ENCODE peak calls at places on chromosomes 2 and 18, in nine cellular contexts. One of them, this sample, is unnamed.

GRCh38 chr2:120227111-120227991 is 4.2 kb upstream of the TMEM185B start:
- DNase-seq in adrenal gland: peak; percentile 55
- DNase-seq in activated CD4-positive, alpha-beta T cell treated with anti-CD3 and anti-CD28 coated beads for 36 hours: peak; percentile 69
- DNase-seq in GM23338: no peak
- DNase-seq in cardiac muscle cell: no peak
- DNase-seq in neural crest cell: no peak
- DNase-seq in myocyte: no peak
- DNase-seq in midbrain: no peak
- DNase-seq in NCI-H1092 treated with DMSO at 0.1 percent for 48 hours: no peak
- DNase-seq in this sample: no peak

GRCh38 chr2:127455566-127456493 is 37.6 kb downstream of the PROC start:
- DNase-seq in NCI-H1092 treated with DMSO at 0.1 percent for 48 hours: no peak
- DNase-seq in cardiac muscle cell: no peak
- DNase-seq in activated CD4-positive, alpha-beta T cell treated with anti-CD3 and anti-CD28 coated beads for 36 hours: peak; percentile 15
- DNase-seq in myocyte: peak; percentile 57
- DNase-seq in midbrain: no peak
- DNase-seq in neural crest cell: no peak
- DNase-seq in adrenal gland: no peak
- DNase-seq in GM23338: peak; percentile 71
- DNase-seq in this sample: no peak

GRCh38 chr2:191247381-191248057 is 2.3 kb downstream of the MYO1B start:
- DNase-seq in adrenal gland: no peak
- DNase-seq in activated CD4-positive, alpha-beta T cell treated with anti-CD3 and anti-CD28 coated beads for 36 hours: no peak
- DNase-seq in GM23338: peak; percentile 21
- DNase-seq in midbrain: no peak
- DNase-seq in myocyte: peak; percentile 82
- DNase-seq in NCI-H1092 treated with DMSO at 0.1 percent for 48 hours: no peak
- DNase-seq in cardiac muscle cell: peak; percentile 90
- DNase-seq in neural crest cell: no peak
- DNase-seq in this sample: no peak

GRCh38 chr2:135768863-135769262 is 27.2 kb downstream of the UBXN4 start:
- DNase-seq in NCI-H1092 treated with DMSO at 0.1 percent for 48 hours: no peak
- DNase-seq in activated CD4-positive, alpha-beta T cell treated with anti-CD3 and anti-CD28 coated beads for 36 hours: no peak
- DNase-seq in midbrain: no peak
- DNase-seq in GM23338: no peak
- DNase-seq in adrenal gland: no peak
- DNase-seq in neural crest cell: no peak
- DNase-seq in myocyte: no peak
- DNase-seq in cardiac muscle cell: no peak
- DNase-seq in this sample: no peak

GRCh38 chr2:236932711-236933300 is 152.9 kb upstream of the COPS8 start:
- DNase-seq in neural crest cell: no peak
- DNase-seq in adrenal gland: no peak
- DNase-seq in activated CD4-positive, alpha-beta T cell treated with anti-CD3 and anti-CD28 coated beads for 36 hours: no peak
- DNase-seq in NCI-H1092 treated with DMSO at 0.1 percent for 48 hours: no peak
- DNase-seq in midbrain: no peak
- DNase-seq in cardiac muscle cell: no peak
- DNase-seq in myocyte: no peak
- DNase-seq in GM23338: no peak
- DNase-seq in this sample: no peak

GRCh38 chr2:127085260-127085666 is 21.7 kb downstream of the BIN1 start:
- DNase-seq in neural crest cell: no peak
- DNase-seq in NCI-H1092 treated with DMSO at 0.1 percent for 48 hours: no peak
- DNase-seq in GM23338: no peak
- DNase-seq in myocyte: peak; percentile 87
- DNase-seq in cardiac muscle cell: peak; percentile 65
- DNase-seq in activated CD4-positive, alpha-beta T cell treated with anti-CD3 and anti-CD28 coated beads for 36 hours: peak; percentile 58
- DNase-seq in midbrain: no peak
- DNase-seq in adrenal gland: peak; percentile 38
- DNase-seq in this sample: no peak

GRCh38 chr2:105317937-105318336 is 11.6 kb downstream of the TGFBRAP1 start:
- DNase-seq in NCI-H1092 treated with DMSO at 0.1 percent for 48 hours: no peak
- DNase-seq in neural crest cell: no peak
- DNase-seq in GM23338: no peak
- DNase-seq in cardiac muscle cell: no peak
- DNase-seq in adrenal gland: no peak
- DNase-seq in myocyte: no peak
- DNase-seq in midbrain: no peak
- DNase-seq in activated CD4-positive, alpha-beta T cell treated with anti-CD3 and anti-CD28 coated beads for 36 hours: no peak
- DNase-seq in this sample: no peak

GRCh38 chr2:224982226-224982625 is 60.0 kb downstream of the DOCK10 start:
- DNase-seq in adrenal gland: no peak
- DNase-seq in NCI-H1092 treated with DMSO at 0.1 percent for 48 hours: peak; percentile 41
- DNase-seq in midbrain: peak; percentile 83
- DNase-seq in myocyte: no peak
- DNase-seq in neural crest cell: peak; percentile 22
- DNase-seq in activated CD4-positive, alpha-beta T cell treated with anti-CD3 and anti-CD28 coated beads for 36 hours: no peak
- DNase-seq in GM23338: no peak
- DNase-seq in cardiac muscle cell: peak; percentile 64
- DNase-seq in this sample: no peak

GRCh38 chr2:145228506-145228905 is 708.6 kb upstream of the ZEB2 start:
- DNase-seq in activated CD4-positive, alpha-beta T cell treated with anti-CD3 and anti-CD28 coated beads for 36 hours: no peak
- DNase-seq in cardiac muscle cell: peak; percentile 13
- DNase-seq in NCI-H1092 treated with DMSO at 0.1 percent for 48 hours: no peak
- DNase-seq in myocyte: peak; percentile 10
- DNase-seq in GM23338: no peak
- DNase-seq in neural crest cell: no peak
- DNase-seq in midbrain: no peak
- DNase-seq in adrenal gland: no peak
- DNase-seq in this sample: no peak

GRCh38 chr2:1681323-1682310 is 62.7 kb downstream of the PXDN start:
- DNase-seq in cardiac muscle cell: no peak
- DNase-seq in neural crest cell: no peak
- DNase-seq in adrenal gland: no peak
- DNase-seq in NCI-H1092 treated with DMSO at 0.1 percent for 48 hours: no peak
- DNase-seq in myocyte: peak; percentile 22
- DNase-seq in midbrain: no peak
- DNase-seq in GM23338: no peak
- DNase-seq in activated CD4-positive, alpha-beta T cell treated with anti-CD3 and anti-CD28 coated beads for 36 hours: no peak
- DNase-seq in this sample: no peak

GRCh38 chr2:231397011-231397927 is 1.8 kb downstream of the B3GNT7 start:
- DNase-seq in neural crest cell: no peak
- DNase-seq in midbrain: no peak
- DNase-seq in adrenal gland: no peak
- DNase-seq in NCI-H1092 treated with DMSO at 0.1 percent for 48 hours: no peak
- DNase-seq in cardiac muscle cell: no peak
- DNase-seq in activated CD4-positive, alpha-beta T cell treated with anti-CD3 and anti-CD28 coated beads for 36 hours: peak; percentile 47
- DNase-seq in GM23338: no peak
- DNase-seq in myocyte: no peak
- DNase-seq in this sample: no peak

GRCh38 chr2:107322406-107322805 is 436.4 kb upstream of the ST6GAL2 start:
- DNase-seq in activated CD4-positive, alpha-beta T cell treated with anti-CD3 and anti-CD28 coated beads for 36 hours: no peak
- DNase-seq in GM23338: no peak
- DNase-seq in midbrain: no peak
- DNase-seq in NCI-H1092 treated with DMSO at 0.1 percent for 48 hours: no peak
- DNase-seq in neural crest cell: no peak
- DNase-seq in adrenal gland: no peak
- DNase-seq in myocyte: no peak
- DNase-seq in cardiac muscle cell: no peak
- DNase-seq in this sample: no peak

GRCh38 chr18:79876497-79876896 is 75.0 kb downstream of the SLC66A2 start:
- DNase-seq in myocyte: no peak
- DNase-seq in GM23338: no peak
- DNase-seq in activated CD4-positive, alpha-beta T cell treated with anti-CD3 and anti-CD28 coated beads for 36 hours: no peak
- DNase-seq in adrenal gland: no peak
- DNase-seq in cardiac muscle cell: no peak
- DNase-seq in NCI-H1092 treated with DMSO at 0.1 percent for 48 hours: no peak
- DNase-seq in neural crest cell: no peak
- DNase-seq in midbrain: no peak
- DNase-seq in this sample: no peak

GRCh38 chr2:147373800-147374409 is 470.9 kb upstream of the ACVR2A start:
- DNase-seq in neural crest cell: no peak
- DNase-seq in NCI-H1092 treated with DMSO at 0.1 percent for 48 hours: no peak
- DNase-seq in GM23338: no peak
- DNase-seq in adrenal gland: no peak
- DNase-seq in cardiac muscle cell: no peak
- DNase-seq in myocyte: no peak
- DNase-seq in activated CD4-positive, alpha-beta T cell treated with anti-CD3 and anti-CD28 coated beads for 36 hours: no peak
- DNase-seq in midbrain: no peak
- DNase-seq in this sample: no peak